ENCODE peak calls at places on chromosomes 1 and 21, in ten cellular contexts. C is stimulated activated CD8-positive, alpha-beta memory T cell treated with anti-CD3 and anti-CD28 coated beads, Interleukin-2, amount 100 ng/mL, for 1 hour; H is SJCRH30; B is HCEC 1CT; S is endodermal cell; V is activated T-cell treated with anti-CD3 and anti-CD28 coated beads, Interleukin-2, amount 50 U/mL, for 1 hour; T is activated T-helper 2 cell treated with anti-CD3 and anti-CD28 coated beads, Interferon-gamma antibody, Interleukin-2, Interleukin-4, amounts not matched to agents 10 μg/mL and 5 μg/mL and 100 μg/mL, durations not matched to agents 14 hours and 24 hours and 36 hours; W is AG10803; Q is left colon; K is mesothelial cell of epicardium. J is an unnamed sample.

GRCh38 chr1:245062906-245063305 is 91.9 kb upstream of the KIF26B start:
- DNase-seq in C (no peak), K (no peak), V (no peak), Q (no peak), W (no peak), S (no peak), T (no peak), H (no peak), B (no peak), J (no peak)

GRCh38 chr1:86016076-86016746 is 140.4 kb downstream of the COL24A1 start:
- DNase-seq in T (no peak), K (no peak), S (no peak), H (no peak), Q (no peak), V (no peak), W (no peak), C (no peak), B (peak; percentile 16), J (no peak)

GRCh38 chr1:46202975-46203737 is at the start of gene LURAP1:
- DNase-seq in W (peak; percentile 76), H (peak; percentile 80), V (peak; percentile 56), B (peak; percentile 60), S (peak; percentile 84), Q (peak; percentile 60), K (no peak), T (no peak), C (no peak), J (peak; percentile 25)

GRCh38 chr1:30760596-30761311 is 3.2 kb upstream of the LAPTM5 start:
- DNase-seq in W (no peak), K (no peak), T (no peak), H (peak; percentile 98), C (no peak), V (no peak), S (no peak), Q (no peak), B (no peak), J (no peak)

GRCh38 chr21:35540950-35541632 is 492.0 kb upstream of the RUNX1 start:
- DNase-seq in V (no peak), H (no peak), Q (no peak), T (no peak), C (no peak), S (no peak), K (no peak), B (no peak), W (peak; percentile 95), J (peak; percentile 59)

GRCh38 chr1:85049735-85050166 is 1.5 kb upstream of the MCOLN3 start:
- DNase-seq in H (no peak), Q (no peak), V (peak; percentile 20), S (peak; percentile 84), C (no peak), T (no peak), K (no peak), B (no peak), W (no peak), J (no peak)

GRCh38 chr1:20322825-20323612 is 32.3 kb downstream of the VWA5B1 start:
- DNase-seq in C (no peak), H (no peak), B (peak; percentile 79), V (peak; percentile 32), W (no peak), T (peak; percentile 34), Q (no peak), S (no peak), K (no peak), J (no peak)

GRCh38 chr1:55580845-55581332 is 365.7 kb upstream of the USP24 start:
- DNase-seq in K (no peak), V (no peak), S (peak; percentile 28), T (no peak), C (no peak), B (peak; percentile 96), Q (no peak), H (no peak), W (peak; percentile 93), J (no peak)

GRCh38 chr1:185645201-185645640 is 89.0 kb upstream of the HMCN1 start:
- DNase-seq in K (no peak), B (no peak), V (no peak), H (no peak), S (no peak), C (no peak), Q (no peak), T (no peak), W (peak; percentile 75), J (no peak)

GRCh38 chr1:67623906-67624305 is 61.1 kb upstream of the GADD45A start:
- DNase-seq in V (no peak), C (no peak), B (no peak), S (no peak), K (no peak), H (no peak), Q (no peak), W (no peak), T (no peak), J (no peak)

GRCh38 chr1:76006234-76006633 is 68.3 kb upstream of the ST6GALNAC3 start:
- DNase-seq in H (peak; percentile 34), B (peak; percentile 75), Q (no peak), W (peak; percentile 60), C (no peak), T (no peak), V (no peak), S (no peak), K (no peak), J (no peak)

GRCh38 chr1:97365026-97365425 is 555.8 kb downstream of the DPYD start:
- DNase-seq in T (no peak), Q (no peak), S (no peak), K (no peak), V (no peak), H (no peak), B (peak; percentile 30), W (no peak), C (no peak), J (no peak)

GRCh38 chr21:45982758-45983731 is 1.5 kb downstream of the COL6A1 start:
- DNase-seq in W (no peak), T (no peak), K (peak; percentile 15), H (no peak), B (no peak), C (no peak), S (peak; percentile 71), Q (peak; percentile 13), V (peak; percentile 24), J (no peak)

GRCh38 chr1:209672705-209673630 is 2.2 kb upstream of the G0S2 start:
- DNase-seq in V (no peak), S (no peak), W (peak; percentile 39), T (peak; percentile 22), B (peak; percentile 74), K (no peak), Q (no peak), H (no peak), C (no peak), J (no peak)

GRCh38 chr1:5516756-5517155 is 475.5 kb downstream of the NPHP4 start:
- DNase-seq in Q (no peak), C (no peak), V (no peak), W (no peak), H (no peak), K (no peak), T (no peak), S (peak; percentile 14), B (no peak), J (no peak)